ENCODE peak calls at places on chromosomes 6 and 20, in seven cellular contexts. C is GM23248; A is aorta; R is cardiac muscle cell; V is GM23338; O is CD4-positive, alpha-beta memory T cell; M is MM.1S. F is an unnamed sample.

GRCh38 chr6:125954735-125955410 is 1.7 kb upstream of the HINT3 start:
- DNase-seq in V (no peak), C (no peak), A (no peak), O (no peak), R (no peak), M (no peak), F (no peak)

GRCh38 chr6:119479860-119480655 is 130.5 kb upstream of the MAN1A1 start:
- DNase-seq in M (no peak), O (no peak), C (peak; percentile 72), V (no peak), R (peak; percentile 86), A (no peak), F (no peak)

GRCh38 chr6:508614-509013 is 117.1 kb downstream of the IRF4 start:
- DNase-seq in A (no peak), M (no peak), O (no peak), C (no peak), V (no peak), R (no peak), F (no peak)

GRCh38 chr20:48582361-48582991 is 245.3 kb downstream of the PREX1 start:
- DNase-seq in M (no peak), V (no peak), R (no peak), C (no peak), A (no peak), O (no peak), F (no peak)

GRCh38 chr6:142291512-142291911 is 10.3 kb upstream of the ADGRG6 start:
- DNase-seq in O (no peak), V (no peak), R (no peak), M (no peak), C (no peak), A (no peak), F (no peak)

GRCh38 chr6:30154709-30155521 is 6.1 kb downstream of the TRIM10 start:
- DNase-seq in M (peak; percentile 40), R (peak; percentile 85), V (no peak), C (peak; percentile 89), O (no peak), A (no peak), F (no peak)

GRCh38 chr6:106913111-106913510 is 61.4 kb downstream of the CD24 start:
- DNase-seq in V (no peak), A (no peak), R (no peak), C (no peak), M (no peak), O (no peak), F (no peak)

GRCh38 chr20:9409981-9410380 is 104.4 kb upstream of the LAMP5 start:
- DNase-seq in M (no peak), O (no peak), A (no peak), V (no peak), R (peak; percentile 39), C (peak; percentile 84), F (no peak)

GRCh38 chr20:61773926-61774587 is 291.6 kb downstream of the TAF4 start:
- DNase-seq in C (no peak), O (no peak), M (no peak), A (no peak), V (no peak), R (no peak), F (no peak)

GRCh38 chr6:138428943-138429616 is 25.1 kb downstream of the HEBP2 start:
- DNase-seq in C (peak; percentile 81), O (peak; percentile 47), M (peak; percentile 57), V (peak; percentile 75), A (no peak), R (peak; percentile 78), F (no peak)

GRCh38 chr20:50470249-50470858 is 39.8 kb upstream of the PTPN1 start:
- DNase-seq in C (peak; percentile 23), M (peak; percentile 28), O (no peak), A (no peak), R (no peak), V (no peak), F (no peak)

GRCh38 chr6:134689177-134689576 is 260.7 kb downstream of the ALDH8A1 start:
- DNase-seq in M (no peak), V (no peak), R (no peak), C (no peak), A (no peak), O (no peak), F (no peak)

GRCh38 chr20:2149507-2149906 is 47.9 kb downstream of the STK35 start:
- DNase-seq in A (peak; percentile 14), V (peak; percentile 51), C (peak; percentile 61), R (no peak), M (no peak), O (no peak), F (no peak)

GRCh38 chr20:48750941-48751620 is 76.7 kb downstream of the PREX1 start:
- DNase-seq in R (peak; percentile 69), O (peak; percentile 57), M (no peak), V (peak; percentile 87), C (no peak), A (peak; percentile 87), F (peak; percentile 90)

GRCh38 chr6:117491916-117492315 is 9.4 kb downstream of the DCBLD1 start:
- DNase-seq in V (no peak), A (no peak), C (peak; percentile 79), R (no peak), M (no peak), O (no peak), F (no peak)

GRCh38 chr20:25508083-25508770 is 77.1 kb downstream of the NINL start:
- DNase-seq in R (peak; percentile 73), O (no peak), C (peak; percentile 82), A (peak; percentile 80), V (no peak), M (no peak), F (no peak)

GRCh38 chr6:3825851-3826581 is 23.2 kb upstream of the FAM50B start:
- DNase-seq in M (no peak), C (peak; percentile 98), A (peak; percentile 96), O (no peak), V (no peak), R (peak; percentile 99), F (peak; percentile 91)

GRCh38 chr6:56708810-56709597 is 66.3 kb upstream of the DST start:
- DNase-seq in M (peak; percentile 72), R (peak; percentile 77), C (peak; percentile 86), O (no peak), V (peak; percentile 81), A (no peak), F (no peak)

GRCh38 chr20:25548613-25549086 is 36.7 kb downstream of the NINL start:
- DNase-seq in R (no peak), A (no peak), C (no peak), M (no peak), V (no peak), O (no peak), F (no peak)

GRCh38 chr20:48416002-48416401 is 411.8 kb downstream of the PREX1 start:
- DNase-seq in C (no peak), A (no peak), O (no peak), V (no peak), R (no peak), M (no peak), F (no peak)

GRCh38 chr20:32787168-32787567 is 25.0 kb downstream of the DNMT3B start:
- DNase-seq in M (no peak), O (no peak), V (no peak), A (no peak), C (no peak), R (no peak), F (no peak)

GRCh38 chr20:32789896-32790750 is 27.9 kb downstream of the DNMT3B start:
- DNase-seq in A (peak; percentile 84), V (peak; percentile 95), M (peak; percentile 60), O (peak; percentile 66), C (peak; percentile 81), R (peak; percentile 84), F (peak; percentile 76)

GRCh38 chr20:32792316-32792715 is 27.4 kb upstream of the MAPRE1 start:
- DNase-seq in V (peak; percentile 56), A (no peak), M (no peak), R (peak; percentile 50), O (peak; percentile 19), C (peak; percentile 4), F (no peak)

GRCh38 chr20:32793059-32793458 is 26.7 kb upstream of the MAPRE1 start:
- DNase-seq in A (no peak), O (no peak), R (no peak), V (no peak), M (no peak), C (no peak), F (no peak)

DNA sequence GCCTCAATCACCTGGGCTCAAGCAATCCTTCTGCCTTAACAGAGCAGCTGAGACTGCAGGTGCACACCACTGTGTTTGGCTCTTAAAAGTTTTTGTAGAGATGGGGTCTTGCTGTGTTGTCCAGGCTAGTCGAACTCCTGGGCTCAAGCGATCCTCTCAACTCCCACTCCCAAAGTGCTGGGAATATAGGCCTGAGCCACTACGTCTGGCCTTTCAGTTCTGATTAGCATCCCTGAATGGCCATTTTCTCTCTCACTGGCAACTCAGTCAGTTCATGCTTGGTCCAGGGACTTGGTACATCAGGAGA is 28.5 kb downstream of the DNMT3B start:
- DNase-seq in V (no peak), A (no peak), M (no peak), C (no peak), O (no peak), R (no peak), F (no peak)
- H3K36me3 ChIP-seq in V (peaks cover 97% of the 10 kb centered on the region), A (no peaks in the 10 kb centered on the region), M (no peaks in the 10 kb centered on the region), C (no peaks in the 10 kb centered on the region), O (no peaks in the 10 kb centered on the region), R (no peaks in the 10 kb centered on the region), F (no peaks in the 10 kb centered on the region)

GRCh38 chr6:54112171-54112650 is 968 bp downstream of the MLIP start:
- DNase-seq in R (peak; percentile 43), A (no peak), V (no peak), O (no peak), C (peak; percentile 9), M (no peak), F (no peak)
- H3K4me1 ChIP-seq in R (peaks cover 12% of the 10 kb centered on the region), A (no peaks in the 10 kb centered on the region), V (no peaks in the 10 kb centered on the region), O (no peaks in the 10 kb centered on the region), C (peaks cover 7% of the 10 kb centered on the region), M (no peaks in the 10 kb centered on the region), F (no peaks in the 10 kb centered on the region)

DNA sequence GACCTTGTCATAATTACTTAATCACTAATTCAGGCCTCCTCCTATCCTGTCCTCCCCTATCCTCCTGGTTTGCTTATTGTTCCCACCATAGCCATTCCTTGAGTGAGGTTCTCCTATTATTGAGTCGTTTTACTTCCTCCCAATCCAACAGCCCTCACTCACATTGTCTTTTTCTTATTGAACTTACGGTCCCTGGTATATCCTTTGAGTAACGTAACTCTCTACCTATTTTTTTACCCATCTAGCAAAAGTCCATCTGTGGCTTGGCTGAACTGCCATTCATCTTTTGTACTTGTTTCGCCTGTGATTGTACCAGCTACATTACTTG is 43.1 kb downstream of the DEK start:
- DNase-seq in M (no peak), R (no peak), O (no peak), A (no peak), V (no peak), C (no peak), F (no peak)
- H3K36me3 ChIP-seq in M (peaks cover 4% of the 10 kb centered on the region), R (peaks cover 34% of the 10 kb centered on the region), O (peaks cover 19% of the 10 kb centered on the region), A (no peaks in the 10 kb centered on the region), V (peaks cover 24% of the 10 kb centered on the region), C (peaks cover 49% of the 10 kb centered on the region), F (peaks cover 92% of the 10 kb centered on the region)

DNA sequence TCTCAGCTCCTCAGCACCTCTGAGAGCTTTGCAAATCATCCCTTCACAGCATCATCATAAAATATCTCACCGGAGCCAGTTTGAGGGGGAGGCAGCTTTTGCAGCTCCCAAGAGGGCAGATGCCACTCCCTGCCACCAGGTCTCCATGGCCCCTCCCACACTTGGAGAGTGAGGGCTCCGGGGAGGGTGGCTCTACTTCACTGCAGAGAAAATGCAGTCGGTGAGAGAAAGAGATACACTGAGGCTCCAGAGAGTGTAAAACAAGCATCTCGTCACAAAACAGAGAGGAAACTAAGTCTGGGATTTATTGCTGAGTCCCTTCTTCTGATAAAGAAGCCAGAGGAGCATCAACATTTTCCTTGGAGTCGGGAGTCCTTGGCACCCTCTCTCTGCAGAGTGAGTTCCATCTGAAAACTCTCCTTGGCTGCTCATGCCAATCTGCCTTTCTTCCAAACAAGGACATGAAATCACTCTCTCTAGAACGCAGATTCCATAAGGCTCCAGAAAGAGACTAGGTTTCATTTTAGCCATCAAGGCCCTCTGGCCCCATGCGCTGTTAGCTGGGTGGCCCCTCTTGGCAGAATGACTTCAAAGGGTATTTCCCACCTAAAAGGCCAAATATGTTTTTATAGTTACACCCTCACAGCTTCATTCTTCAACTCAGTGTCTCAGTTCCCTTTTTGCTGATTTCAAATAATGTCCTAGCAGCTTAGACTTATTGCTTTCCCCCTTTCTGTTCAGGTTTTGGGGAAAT is 70.6 kb upstream of the F13A1 start:
- DNase-seq in A (no peak), C (no peak), V (peak; percentile 12), M (no peak), R (no peak), O (no peak), F (no peak)
- H3K4me1 ChIP-seq in A (no peaks in the 10 kb centered on the region), C (no peaks in the 10 kb centered on the region), V (peaks cover 6% of the 10 kb centered on the region), M (peaks cover 19% of the 10 kb centered on the region), R (peaks cover 8% of the 10 kb centered on the region), O (no peaks in the 10 kb centered on the region), F (no peaks in the 10 kb centered on the region)